ENCODE peak calls at places on chromosomes 3 and 15, in seven cellular contexts. One of them, this sample, is unnamed.

GRCh38 chr15:79154491-79155182 is 64.1 kb upstream of the RASGRF1 start:
- DNase-seq in pancreas: no peak
- DNase-seq in MM.1S: no peak
- DNase-seq in spleen: no peak
- DNase-seq in IMR-90: no peak
- DNase-seq in Panc1: no peak
- DNase-seq in PC-9: no peak
- DNase-seq in this sample: no peak

GRCh38 chr3:192850501-192850981 is 67.1 kb downstream of the MB21D2 start:
- DNase-seq in Panc1: no peak
- DNase-seq in pancreas: no peak
- DNase-seq in PC-9: peak; percentile 24
- DNase-seq in IMR-90: peak; percentile 86
- DNase-seq in spleen: no peak
- DNase-seq in MM.1S: no peak
- DNase-seq in this sample: peak; percentile 56

GRCh38 chr3:17765819-17766472 is 23.5 kb upstream of the TBC1D5 start:
- DNase-seq in spleen: no peak
- DNase-seq in IMR-90: no peak
- DNase-seq in PC-9: no peak
- DNase-seq in Panc1: no peak
- DNase-seq in pancreas: no peak
- DNase-seq in MM.1S: no peak
- DNase-seq in this sample: peak; percentile 34

GRCh38 chr3:118907909-118908308 is 126.7 kb downstream of the IGSF11 start:
- DNase-seq in spleen: no peak
- DNase-seq in Panc1: no peak
- DNase-seq in MM.1S: no peak
- DNase-seq in pancreas: no peak
- DNase-seq in IMR-90: no peak
- DNase-seq in PC-9: no peak
- DNase-seq in this sample: no peak

GRCh38 chr3:126961791-126962461 is 21.0 kb upstream of the PLXNA1 start:
- DNase-seq in IMR-90: no peak
- DNase-seq in PC-9: peak; percentile 78
- DNase-seq in spleen: peak; percentile 77
- DNase-seq in MM.1S: no peak
- DNase-seq in Panc1: no peak
- DNase-seq in pancreas: peak; percentile 38
- DNase-seq in this sample: no peak

GRCh38 chr3:178381971-178382370 is 154.3 kb upstream of the KCNMB2 start:
- DNase-seq in PC-9: no peak
- DNase-seq in MM.1S: no peak
- DNase-seq in spleen: no peak
- DNase-seq in IMR-90: peak; percentile 48
- DNase-seq in pancreas: no peak
- DNase-seq in Panc1: no peak
- DNase-seq in this sample: no peak

GRCh38 chr15:58147151-58147550 is 9.0 kb downstream of the AQP9 start:
- DNase-seq in MM.1S: no peak
- DNase-seq in PC-9: no peak
- DNase-seq in pancreas: no peak
- DNase-seq in IMR-90: no peak
- DNase-seq in Panc1: no peak
- DNase-seq in spleen: no peak
- DNase-seq in this sample: no peak

GRCh38 chr15:72532991-72533601 is 59.0 kb downstream of the ARIH1 start:
- DNase-seq in IMR-90: no peak
- DNase-seq in pancreas: no peak
- DNase-seq in Panc1: no peak
- DNase-seq in PC-9: no peak
- DNase-seq in spleen: no peak
- DNase-seq in MM.1S: no peak
- DNase-seq in this sample: no peak

GRCh38 chr3:73052857-73053256 is 8.6 kb upstream of the EBLN2 start:
- DNase-seq in MM.1S: no peak
- DNase-seq in IMR-90: no peak
- DNase-seq in spleen: no peak
- DNase-seq in PC-9: no peak
- DNase-seq in Panc1: no peak
- DNase-seq in pancreas: no peak
- DNase-seq in this sample: no peak

GRCh38 chr3:22377421-22377820 is 626.4 kb upstream of the ZNF385D start:
- DNase-seq in IMR-90: no peak
- DNase-seq in spleen: no peak
- DNase-seq in Panc1: no peak
- DNase-seq in PC-9: no peak
- DNase-seq in pancreas: no peak
- DNase-seq in MM.1S: no peak
- DNase-seq in this sample: no peak

GRCh38 chr3:130692455-130692854 is 54.2 kb downstream of the PIK3R4 start:
- DNase-seq in IMR-90: peak; percentile 18
- DNase-seq in MM.1S: no peak
- DNase-seq in pancreas: no peak
- DNase-seq in Panc1: no peak
- DNase-seq in spleen: no peak
- DNase-seq in PC-9: peak; percentile 6
- DNase-seq in this sample: no peak

GRCh38 chr15:78951841-78952238 is 7.0 kb upstream of the CTSH start:
- DNase-seq in pancreas: no peak
- DNase-seq in IMR-90: peak; percentile 47
- DNase-seq in Panc1: peak; percentile 51
- DNase-seq in MM.1S: no peak
- DNase-seq in PC-9: peak; percentile 44
- DNase-seq in spleen: no peak
- DNase-seq in this sample: no peak

GRCh38 chr3:4600526-4600925 is 107.4 kb downstream of the ITPR1 start:
- DNase-seq in PC-9: no peak
- DNase-seq in pancreas: no peak
- DNase-seq in spleen: no peak
- DNase-seq in MM.1S: no peak
- DNase-seq in IMR-90: no peak
- DNase-seq in Panc1: no peak
- DNase-seq in this sample: no peak

GRCh38 chr15:48447657-48448056 is 116.4 kb downstream of the DUT start:
- DNase-seq in pancreas: no peak
- DNase-seq in IMR-90: peak; percentile 82
- DNase-seq in MM.1S: no peak
- DNase-seq in Panc1: no peak
- DNase-seq in spleen: no peak
- DNase-seq in PC-9: no peak
- DNase-seq in this sample: no peak

GRCh38 chr15:25714538-25714840 is 148.6 kb downstream of the ATP10A start:
- DNase-seq in PC-9: no peak
- DNase-seq in pancreas: no peak
- DNase-seq in IMR-90: no peak
- DNase-seq in spleen: no peak
- DNase-seq in Panc1: no peak
- DNase-seq in MM.1S: no peak
- DNase-seq in this sample: no peak

GRCh38 chr3:190883141-190883540 is 20.6 kb upstream of the GMNC start:
- DNase-seq in PC-9: no peak
- DNase-seq in pancreas: no peak
- DNase-seq in spleen: no peak
- DNase-seq in Panc1: no peak
- DNase-seq in MM.1S: no peak
- DNase-seq in IMR-90: no peak
- DNase-seq in this sample: no peak

GRCh38 chr3:195226900-195227447 is 44.0 kb downstream of the XXYLT1 start:
- DNase-seq in MM.1S: peak; percentile 3
- DNase-seq in IMR-90: peak; percentile 32
- DNase-seq in Panc1: no peak
- DNase-seq in spleen: peak; percentile 54
- DNase-seq in pancreas: no peak
- DNase-seq in PC-9: no peak
- DNase-seq in this sample: no peak

GRCh38 chr15:77035999-77036471 is 34.9 kb downstream of the TSPAN3 start:
- DNase-seq in PC-9: no peak
- DNase-seq in spleen: peak; percentile 68
- DNase-seq in MM.1S: no peak
- DNase-seq in pancreas: peak; percentile 65
- DNase-seq in IMR-90: no peak
- DNase-seq in Panc1: no peak
- DNase-seq in this sample: no peak

GRCh38 chr3:194439915-194440550 is 41.0 kb upstream of the GP5 start:
- DNase-seq in MM.1S: no peak
- DNase-seq in pancreas: no peak
- DNase-seq in Panc1: no peak
- DNase-seq in IMR-90: no peak
- DNase-seq in PC-9: no peak
- DNase-seq in spleen: no peak
- DNase-seq in this sample: no peak

GRCh38 chr3:76827647-76828273 is 212.1 kb upstream of the ROBO2 start:
- DNase-seq in PC-9: no peak
- DNase-seq in IMR-90: no peak
- DNase-seq in Panc1: no peak
- DNase-seq in MM.1S: no peak
- DNase-seq in spleen: no peak
- DNase-seq in pancreas: no peak
- DNase-seq in this sample: no peak

GRCh38 chr15:68303560-68304436 is 26.3 kb downstream of the FEM1B start:
- DNase-seq in Panc1: no peak
- DNase-seq in PC-9: no peak
- DNase-seq in pancreas: no peak
- DNase-seq in spleen: peak; percentile 59
- DNase-seq in MM.1S: no peak
- DNase-seq in IMR-90: no peak
- DNase-seq in this sample: peak; percentile 12

GRCh38 chr3:143443851-143444331 is 324.3 kb downstream of the CHST2 start:
- DNase-seq in IMR-90: peak; percentile 98
- DNase-seq in spleen: no peak
- DNase-seq in MM.1S: no peak
- DNase-seq in pancreas: no peak
- DNase-seq in PC-9: peak; percentile 56
- DNase-seq in Panc1: peak; percentile 69
- DNase-seq in this sample: no peak

GRCh38 chr3:168624892-168625291 is 529.2 kb upstream of the GOLIM4 start:
- DNase-seq in pancreas: no peak
- DNase-seq in Panc1: no peak
- DNase-seq in PC-9: no peak
- DNase-seq in IMR-90: no peak
- DNase-seq in MM.1S: no peak
- DNase-seq in spleen: no peak
- DNase-seq in this sample: no peak

GRCh38 chr3:189794518-189794917 is 163.3 kb downstream of the TP63 start:
- DNase-seq in spleen: no peak
- DNase-seq in Panc1: no peak
- DNase-seq in pancreas: no peak
- DNase-seq in PC-9: no peak
- DNase-seq in IMR-90: no peak
- DNase-seq in MM.1S: no peak
- DNase-seq in this sample: no peak
- TF ChIP-seq CTCF in spleen: no peak
- TF ChIP-seq CTCF in Panc1: no peak
- TF ChIP-seq CTCF in pancreas: no peak
- TF ChIP-seq CTCF in PC-9: no peak
- TF ChIP-seq CTCF in IMR-90: no peak
- TF ChIP-seq CTCF in MM.1S: no peak
- TF ChIP-seq CTCF in this sample: no peak

DNA sequence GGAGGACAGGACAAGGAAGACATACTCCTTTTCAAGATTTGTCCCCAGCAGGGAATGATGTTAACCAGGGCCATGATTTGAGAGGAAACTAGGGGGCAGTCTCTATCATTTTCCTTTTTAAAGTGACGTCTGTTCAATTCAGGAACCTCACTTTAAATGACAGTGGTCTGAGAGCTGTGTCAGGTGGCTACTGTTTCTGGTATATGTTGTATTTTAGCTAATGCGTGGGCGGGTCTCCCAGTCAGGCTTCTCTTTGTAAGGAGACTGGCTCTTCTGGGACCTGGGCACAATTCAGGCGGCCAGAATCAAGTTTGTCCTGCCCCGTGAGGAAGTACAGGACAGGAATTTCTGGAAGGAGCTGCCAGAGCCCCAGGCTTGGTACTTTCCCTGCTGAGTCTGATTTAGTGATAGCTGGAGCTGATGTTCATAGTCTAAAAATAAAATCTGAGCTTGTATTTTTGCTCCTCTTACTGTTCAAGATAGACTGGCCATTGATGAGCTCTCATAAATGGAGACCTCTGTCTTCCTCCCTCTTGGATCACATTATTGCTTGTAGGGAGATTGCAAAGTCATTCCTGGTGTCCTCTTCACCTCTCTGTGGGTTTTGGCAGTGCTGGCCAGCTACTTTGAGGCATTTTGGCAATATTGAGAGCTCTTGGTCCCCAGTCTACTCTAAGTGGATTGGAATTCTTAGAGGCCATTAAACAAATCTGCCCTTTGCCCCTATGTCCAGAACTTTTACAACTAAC is 25.6 kb downstream of the SQOR start:
- DNase-seq in PC-9: peak; percentile 25
- DNase-seq in MM.1S: no peak
- DNase-seq in IMR-90: peak; percentile 28
- DNase-seq in Panc1: no peak
- DNase-seq in pancreas: no peak
- DNase-seq in spleen: no peak
- DNase-seq in this sample: peak; percentile 39
- TF ChIP-seq CTCF in PC-9: no peak
- TF ChIP-seq CTCF in MM.1S: no peak
- TF ChIP-seq CTCF in IMR-90: no peak
- TF ChIP-seq CTCF in Panc1: no peak
- TF ChIP-seq CTCF in pancreas: no peak
- TF ChIP-seq CTCF in spleen: no peak
- TF ChIP-seq CTCF in this sample: peak; percentile 17

DNA sequence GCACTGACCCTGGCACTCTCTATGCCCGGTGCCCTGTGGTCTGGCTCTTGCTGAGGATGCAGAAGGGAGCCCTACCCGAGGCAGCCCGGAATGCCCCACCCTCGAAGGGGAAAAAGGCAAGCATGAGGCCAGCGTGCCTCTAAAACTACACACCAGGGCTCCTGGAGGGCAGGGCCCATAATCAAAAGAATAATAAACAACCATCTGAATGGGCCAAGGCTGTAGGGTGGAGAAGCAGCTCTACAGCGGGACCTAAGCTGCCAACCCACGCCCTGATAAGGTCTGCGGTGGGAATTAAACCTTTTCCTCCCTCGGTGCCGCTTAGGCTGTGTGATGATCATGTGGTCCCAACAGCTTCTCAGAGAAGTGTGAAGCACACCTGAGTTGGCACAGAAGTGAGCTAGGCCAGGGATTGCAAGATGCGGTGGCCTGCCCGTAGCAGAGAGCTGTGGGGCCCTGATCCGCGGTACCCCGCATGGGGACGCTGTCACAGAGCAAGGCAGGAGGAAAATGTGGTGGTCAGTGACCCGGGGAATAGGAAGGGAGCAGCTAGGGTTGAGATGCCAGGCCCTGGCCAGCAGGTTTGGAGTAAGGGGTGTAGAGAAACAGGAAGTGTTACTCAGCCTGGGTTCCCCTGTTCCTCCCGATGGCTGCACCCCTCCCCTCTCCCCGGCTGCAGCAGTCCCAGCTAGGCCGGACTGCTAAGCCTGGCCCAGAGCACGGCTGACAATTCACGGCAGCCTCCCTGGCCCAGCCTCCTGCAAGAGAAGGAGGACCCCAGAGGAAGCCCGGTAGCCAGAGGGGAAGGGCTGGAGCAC is 1.1 kb upstream of the C15orf62 start:
- DNase-seq in spleen: peak; percentile 80
- DNase-seq in Panc1: no peak
- DNase-seq in PC-9: no peak
- DNase-seq in IMR-90: no peak
- DNase-seq in MM.1S: no peak
- DNase-seq in pancreas: no peak
- DNase-seq in this sample: peak; percentile 45
- TF ChIP-seq CTCF in spleen: no peak
- TF ChIP-seq CTCF in Panc1: no peak
- TF ChIP-seq CTCF in PC-9: no peak
- TF ChIP-seq CTCF in IMR-90: no peak
- TF ChIP-seq CTCF in MM.1S: no peak
- TF ChIP-seq CTCF in pancreas: no peak
- TF ChIP-seq CTCF in this sample: no peak

GRCh38 chr3:128572644-128573105 is 77.9 kb downstream of the RPN1 start:
- DNase-seq in spleen: no peak
- DNase-seq in IMR-90: no peak
- DNase-seq in Panc1: no peak
- DNase-seq in pancreas: no peak
- DNase-seq in MM.1S: peak; percentile 11
- DNase-seq in PC-9: peak; percentile 28
- DNase-seq in this sample: peak; percentile 46
- TF ChIP-seq CTCF in spleen: no peak
- TF ChIP-seq CTCF in IMR-90: peak; percentile 9
- TF ChIP-seq CTCF in Panc1: no peak
- TF ChIP-seq CTCF in pancreas: no peak
- TF ChIP-seq CTCF in MM.1S: peak; percentile 36
- TF ChIP-seq CTCF in PC-9: peak; percentile 58
- TF ChIP-seq CTCF in this sample: no peak